ENCODE peak calls at places on chromosomes 3 and 15, in ten cellular contexts. T is breast epithelium, L is fibroblast of mammary gland, G is astrocyte of the cerebellum, P is fibroblast of pulmonary artery, O is AG09309, W is GM06990, C is cardiac fibroblast, X is tibial artery, E is BJ. H is an unnamed sample.

GRCh38 chr15:83030021-83030420 is 18.6 kb upstream of the C15orf40 start:
- DNase-seq in T (no peak), L (no peak), G (peak), P (peak), O (no peak), W (no peak), C (no peak), X (no peak), E (no peak), H (no peak)

GRCh38 chr3:160686955-160687535 is 10.1 kb downstream of the ARL14 start:
- DNase-seq in T (no peak), L (peak), G (no peak), P (peak), O (no peak), W (no peak), C (peak), X (no peak), E (no peak), H (peak)

GRCh38 chr15:68080783-68081182 is 26.7 kb downstream of the PIAS1 start:
- DNase-seq in T (no peak), L (no peak), G (no peak), P (no peak), O (no peak), W (no peak), C (no peak), X (no peak), E (no peak), H (no peak)

GRCh38 chr15:70152070-70152480 is 54.4 kb upstream of the TLE3 start:
- DNase-seq in T (no peak), L (no peak), G (no peak), P (peak), O (no peak), W (no peak), C (peak), X (no peak), E (no peak), H (no peak)

GRCh38 chr3:24944803-24945202 is 450.2 kb upstream of the THRB start:
- DNase-seq in T (no peak), L (no peak), G (no peak), P (no peak), O (no peak), W (no peak), C (no peak), X (no peak), E (no peak), H (no peak)

GRCh38 chr3:178901204-178901603 is 170.4 kb downstream of the ZMAT3 start:
- DNase-seq in T (no peak), L (no peak), G (no peak), P (no peak), O (no peak), W (no peak), C (no peak), X (no peak), E (no peak), H (no peak)

GRCh38 chr3:187016639-187017345 is 86.5 kb downstream of the ST6GAL1 start:
- DNase-seq in T (no peak), L (peak), G (no peak), P (peak), O (no peak), W (peak), C (peak), X (no peak), E (no peak), H (peak)

GRCh38 chr15:52569244-52569585 is 385 bp upstream of the ARPP19 start:
- DNase-seq in T (no peak), L (no peak), G (no peak), P (no peak), O (no peak), W (no peak), C (no peak), X (no peak), E (no peak), H (no peak)

GRCh38 chr15:99282129-99282528 is 30.8 kb downstream of the LRRC28 start:
- DNase-seq in T (no peak), L (no peak), G (no peak), P (no peak), O (no peak), W (no peak), C (no peak), X (no peak), E (no peak), H (no peak)

GRCh38 chr15:71716990-71717389 is 93.4 kb upstream of the NR2E3 start:
- DNase-seq in T (no peak), L (peak), G (no peak), P (peak), O (peak), W (no peak), C (peak), X (no peak), E (no peak), H (no peak)

GRCh38 chr3:121621491-121621890 is 28.3 kb downstream of the FBXO40 start:
- DNase-seq in T (no peak), L (no peak), G (no peak), P (no peak), O (no peak), W (no peak), C (no peak), X (no peak), E (no peak), H (no peak)

GRCh38 chr3:82938821-82939328 is 1177.4 kb upstream of the GBE1 start:
- DNase-seq in T (no peak), L (no peak), G (no peak), P (no peak), O (no peak), W (no peak), C (no peak), X (no peak), E (no peak), H (no peak)

GRCh38 chr3:178485756-178486155 is 50.5 kb upstream of the KCNMB2 start:
- DNase-seq in T (no peak), L (peak), G (peak), P (no peak), O (peak), W (no peak), C (peak), X (no peak), E (peak), H (no peak)

GRCh38 chr3:172577962-172578560 is 54.8 kb upstream of the TNFSF10 start:
- DNase-seq in T (no peak), L (no peak), G (no peak), P (no peak), O (no peak), W (no peak), C (no peak), X (no peak), E (no peak), H (no peak)

GRCh38 chr15:39539973-39540558 is 40.8 kb upstream of the THBS1 start:
- DNase-seq in T (no peak), L (no peak), G (no peak), P (no peak), O (no peak), W (no peak), C (no peak), X (no peak), E (no peak), H (no peak)

GRCh38 chr15:39542385-39543065 is 38.4 kb upstream of the THBS1 start:
- DNase-seq in T (no peak), L (no peak), G (no peak), P (no peak), O (no peak), W (no peak), C (no peak), X (no peak), E (no peak), H (no peak)

GRCh38 chr15:39539466-39539865 is 41.4 kb upstream of the THBS1 start:
- DNase-seq in T (peak), L (no peak), G (peak), P (no peak), O (no peak), W (no peak), C (no peak), X (no peak), E (no peak), H (no peak)

GRCh38 chr15:39546842-39547241 is 34.0 kb upstream of the THBS1 start:
- DNase-seq in T (no peak), L (no peak), G (no peak), P (no peak), O (no peak), W (no peak), C (no peak), X (no peak), E (no peak), H (no peak)

GRCh38 chr15:39543651-39544050 is 37.2 kb upstream of the THBS1 start:
- DNase-seq in T (no peak), L (peak), G (no peak), P (peak), O (no peak), W (no peak), C (peak), X (no peak), E (no peak), H (no peak)
- TF ChIP-seq CTCF in T (no peak), L (no peak), G (no peak), P (no peak), O (no peak), W (no peak), C (no peak), X (no peak), E (no peak), H (no peak)

DNA sequence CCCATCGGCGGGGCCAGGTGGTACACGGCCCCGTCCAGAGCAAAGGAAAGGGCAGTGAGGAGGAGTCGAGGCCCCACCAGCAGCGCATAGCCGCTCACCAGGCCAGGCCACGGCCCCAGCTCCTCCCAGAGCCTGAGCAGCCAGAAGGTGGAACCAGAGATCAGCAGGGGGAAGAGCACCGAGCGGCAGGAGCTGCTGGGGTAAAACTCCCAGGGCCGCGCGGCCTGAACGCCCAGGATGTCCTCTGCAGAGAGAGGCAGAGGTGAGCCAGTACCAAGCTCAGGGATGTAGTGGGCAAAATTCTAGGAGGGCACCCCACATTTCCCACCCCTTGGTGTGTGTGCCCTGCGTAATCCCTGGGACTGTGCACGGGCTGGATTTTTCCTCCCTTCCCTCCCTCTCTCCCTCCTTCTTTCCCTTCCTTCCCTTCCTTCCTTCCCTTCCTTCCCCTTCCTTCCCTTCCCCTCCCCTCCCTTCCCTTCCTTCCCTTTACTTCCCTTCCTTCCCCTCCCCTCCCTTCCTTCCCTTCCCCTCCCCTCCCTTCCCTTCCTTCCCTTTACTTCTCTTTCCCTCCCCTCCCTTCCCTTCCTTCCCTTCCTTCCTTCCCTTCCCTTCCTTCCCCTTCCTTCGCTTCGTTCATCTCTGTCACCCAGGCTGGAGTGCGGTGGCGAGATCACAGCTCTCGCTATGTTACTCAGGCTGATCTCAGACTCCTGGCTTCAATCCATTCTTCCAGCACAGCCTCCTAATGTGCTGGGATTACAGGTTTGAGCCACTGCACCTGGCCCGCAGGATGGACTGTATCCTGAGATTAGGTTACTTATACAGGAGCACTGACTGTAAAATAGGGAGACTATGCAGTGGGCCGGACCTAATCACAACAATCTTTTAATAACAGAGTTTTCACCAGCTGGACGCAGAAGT is 6.4 kb upstream of the NCBP2 start:
- DNase-seq in T (no peak), L (peak), G (no peak), P (peak), O (no peak), W (no peak), C (peak), X (no peak), E (no peak), H (no peak)
- TF ChIP-seq CTCF in T (no peak), L (peak), G (peak), P (no peak), O (peak), W (no peak), C (no peak), X (no peak), E (peak), H (no peak)

DNA sequence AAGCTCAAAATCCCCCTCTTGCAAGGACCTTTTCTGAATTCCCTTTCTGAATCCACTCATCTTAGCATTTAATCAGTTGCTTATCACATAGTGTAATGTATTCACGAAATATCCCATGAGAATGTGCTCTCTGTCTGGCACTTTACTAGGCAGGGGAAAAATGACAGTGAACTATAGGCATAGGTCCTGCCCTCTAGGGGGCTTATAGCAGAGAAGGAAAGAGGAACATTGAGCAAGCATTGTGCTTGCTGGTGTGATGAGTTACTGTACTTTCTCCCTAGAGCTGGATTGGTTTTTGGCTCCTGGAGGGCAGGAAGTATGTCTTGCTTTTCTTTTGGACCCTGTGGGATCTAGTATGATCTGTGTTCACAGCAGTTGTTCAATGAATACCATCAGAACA is 26.5 kb downstream of the DUOX2 start:
- DNase-seq in T (no peak), L (no peak), G (no peak), P (no peak), O (no peak), W (no peak), C (no peak), X (no peak), E (no peak), H (no peak)
- TF ChIP-seq CTCF in T (no peak), L (no peak), G (no peak), P (no peak), O (no peak), W (peak), C (no peak), X (no peak), E (no peak), H (no peak)

GRCh38 chr3:129120254-129121004 is 1.2 kb downstream of the RAB43 start:
- DNase-seq in T (peak), L (peak), G (peak), P (peak), O (peak), W (peak), C (peak), X (peak), E (peak), H (peak)
- TF ChIP-seq CTCF in T (peak), L (peak), G (peak), P (peak), O (peak), W (peak), C (peak), X (peak), E (peak), H (no peak)

GRCh38 chr3:43784640-43785011 is 93.9 kb downstream of the ABHD5 start:
- DNase-seq in T (no peak), L (no peak), G (no peak), P (no peak), O (no peak), W (no peak), C (no peak), X (no peak), E (no peak), H (no peak)
- TF ChIP-seq CTCF in T (no peak), L (no peak), G (no peak), P (no peak), O (no peak), W (no peak), C (no peak), X (no peak), E (no peak), H (no peak)

GRCh38 chr3:17974206-17974841 is 231.9 kb upstream of the TBC1D5 start:
- DNase-seq in T (no peak), L (peak), G (no peak), P (peak), O (no peak), W (no peak), C (peak), X (no peak), E (no peak), H (no peak)
- TF ChIP-seq CTCF in T (no peak), L (peak), G (peak), P (peak), O (no peak), W (no peak), C (peak), X (no peak), E (peak), H (no peak)

GRCh38 chr3:125916376-125916978 is 52.5 kb upstream of the ROPN1B start:
- DNase-seq in T (no peak), L (peak), G (peak), P (peak), O (peak), W (peak), C (peak), X (no peak), E (peak), H (peak)
- TF ChIP-seq CTCF in T (no peak), L (no peak), G (peak), P (no peak), O (no peak), W (peak), C (peak), X (no peak), E (peak), H (peak)

DNA sequence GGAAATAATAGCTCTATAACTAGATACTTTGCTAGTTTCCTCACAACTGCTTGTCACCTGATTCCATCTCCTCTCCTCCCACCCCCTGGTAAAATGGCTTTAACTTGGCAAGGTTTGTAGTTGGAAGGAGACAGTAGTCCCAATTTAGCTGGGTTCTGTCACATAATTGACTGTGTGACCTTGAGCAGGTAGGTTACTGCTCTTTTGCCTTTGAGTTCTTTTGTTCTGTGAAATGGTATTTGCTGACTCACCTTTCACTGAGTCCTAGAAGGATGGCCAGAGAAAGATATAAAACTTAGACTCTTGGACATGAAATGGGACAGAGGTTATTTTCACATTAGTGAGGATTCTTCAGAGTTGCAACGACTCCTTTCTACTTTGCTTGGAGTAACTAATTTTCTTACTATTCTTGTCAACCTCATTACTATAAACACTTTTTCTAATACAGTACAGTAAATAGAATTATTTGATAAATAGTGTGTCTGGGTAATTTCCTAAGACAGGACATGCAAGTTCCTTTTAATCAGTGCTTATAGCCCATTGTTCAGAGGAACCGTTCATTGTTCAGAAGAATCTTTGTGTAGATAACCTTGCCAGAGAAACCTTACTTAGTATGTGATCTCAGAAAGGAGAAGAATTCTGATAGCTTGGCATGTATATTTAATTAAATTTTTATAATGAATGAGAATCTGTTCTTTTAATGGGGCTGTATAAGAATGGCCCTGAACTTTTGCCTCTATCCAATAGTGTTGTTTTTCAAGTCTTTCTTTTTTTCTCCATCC is 14.3 kb downstream of the AKAP13 start:
- DNase-seq in T (no peak), L (no peak), G (no peak), P (no peak), O (no peak), W (no peak), C (no peak), X (no peak), E (no peak), H (no peak)
- TF ChIP-seq CTCF in T (no peak), L (no peak), G (no peak), P (no peak), O (no peak), W (no peak), C (no peak), X (no peak), E (no peak), H (no peak)

DNA sequence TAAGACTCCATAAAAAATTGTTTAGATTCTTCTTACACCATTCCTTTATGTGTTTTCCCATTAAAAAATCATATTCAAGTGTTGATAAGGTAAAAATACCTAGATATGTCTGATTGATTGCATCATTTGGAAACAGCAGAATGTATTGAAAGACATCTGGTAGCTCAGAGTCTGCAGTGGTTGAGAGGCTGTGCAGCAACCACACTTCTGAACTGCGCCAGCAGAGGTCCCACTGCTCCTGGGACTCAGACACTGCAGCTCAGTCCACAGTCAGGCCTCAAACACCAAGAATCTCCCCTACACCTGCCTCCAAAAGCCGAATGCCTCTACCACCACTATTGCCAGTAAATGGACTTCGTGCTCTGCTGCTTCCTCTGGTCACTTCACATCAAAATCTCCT is 176.9 kb upstream of the LMCD1 start:
- DNase-seq in T (no peak), L (peak), G (no peak), P (peak), O (peak), W (peak), C (peak), X (peak), E (no peak), H (peak)
- TF ChIP-seq CTCF in T (no peak), L (peak), G (peak), P (peak), O (peak), W (peak), C (peak), X (no peak), E (peak), H (peak)

GRCh38 chr3:31268868-31269267 is 263.9 kb upstream of the STT3B start:
- DNase-seq in T (no peak), L (no peak), G (no peak), P (no peak), O (no peak), W (no peak), C (no peak), X (no peak), E (no peak), H (no peak)

GRCh38 chr3:31265646-31266423 is 266.9 kb upstream of the STT3B start:
- DNase-seq in T (no peak), L (no peak), G (no peak), P (peak), O (no peak), W (no peak), C (peak), X (no peak), E (no peak), H (no peak)

GRCh38 chr3:31263897-31264296 is 268.8 kb upstream of the STT3B start:
- DNase-seq in T (no peak), L (no peak), G (no peak), P (no peak), O (no peak), W (no peak), C (no peak), X (no peak), E (no peak), H (no peak)
- TF ChIP-seq CTCF in T (no peak), L (no peak), G (no peak), P (no peak), O (no peak), W (no peak), C (no peak), X (no peak), E (no peak), H (no peak)

H was measured in GM10248.